ENCODE peak calls at places on chromosomes 12 and 14, in four cellular contexts. One of them, this sample, is unnamed.

GRCh38 chr12:111149299-111149698 is 219.6 kb downstream of the PHETA1 start:
- DNase-seq in GM12892: no peak
- DNase-seq in K562: peak; percentile 9
- DNase-seq in GM12878: no peak
- DNase-seq in this sample: no peak

GRCh38 chr14:37592288-37593274 is 2.5 kb downstream of the FOXA1 start:
- DNase-seq in GM12892: no peak
- DNase-seq in K562: no peak
- DNase-seq in GM12878: no peak
- DNase-seq in this sample: no peak

GRCh38 chr12:57722716-57723629 is 15.6 kb downstream of the AGAP2 start:
- DNase-seq in GM12892: no peak
- DNase-seq in K562: no peak
- DNase-seq in GM12878: no peak
- DNase-seq in this sample: peak; percentile 12

GRCh38 chr12:119681139-119681538 is 13.2 kb downstream of the PRKAB1 start:
- DNase-seq in GM12892: no peak
- DNase-seq in K562: no peak
- DNase-seq in GM12878: no peak
- DNase-seq in this sample: no peak

GRCh38 chr14:30143617-30144016 is 216.0 kb upstream of the PRKD1 start:
- DNase-seq in GM12892: no peak
- DNase-seq in K562: no peak
- DNase-seq in GM12878: no peak
- DNase-seq in this sample: no peak

GRCh38 chr14:49641697-49642129 is 6.7 kb upstream of the DNAAF2 start:
- DNase-seq in GM12892: no peak
- DNase-seq in K562: peak; percentile 13
- DNase-seq in GM12878: no peak
- DNase-seq in this sample: no peak

GRCh38 chr14:68781161-68782021 is 11.5 kb downstream of the ZFP36L1 start:
- DNase-seq in GM12892: no peak
- DNase-seq in K562: peak; percentile 77
- DNase-seq in GM12878: no peak
- DNase-seq in this sample: no peak

GRCh38 chr14:97116546-97116945 is 319.4 kb downstream of the VRK1 start:
- DNase-seq in GM12892: no peak
- DNase-seq in K562: no peak
- DNase-seq in GM12878: no peak
- DNase-seq in this sample: no peak

GRCh38 chr12:124740691-124741137 is 123.0 kb downstream of the SCARB1 start:
- DNase-seq in GM12892: no peak
- DNase-seq in K562: peak; percentile 39
- DNase-seq in GM12878: no peak
- DNase-seq in this sample: no peak

GRCh38 chr12:112686373-112686772 is 105.2 kb upstream of the RPH3A start:
- DNase-seq in GM12892: no peak
- DNase-seq in K562: no peak
- DNase-seq in GM12878: no peak
- DNase-seq in this sample: no peak

GRCh38 chr14:77181603-77182437 is at the start of gene TMEM63C:
- DNase-seq in GM12892: peak; percentile 53
- DNase-seq in K562: peak; percentile 5
- DNase-seq in GM12878: peak; percentile 21
- DNase-seq in this sample: peak; percentile 64

GRCh38 chr12:12877789-12878455 is 13.4 kb upstream of the GPRC5A start:
- DNase-seq in GM12892: no peak
- DNase-seq in K562: no peak
- DNase-seq in GM12878: no peak
- DNase-seq in this sample: no peak

GRCh38 chr12:12975322-12976077 is 23.5 kb upstream of the GPRC5D start:
- DNase-seq in GM12892: no peak
- DNase-seq in K562: peak; percentile 45
- DNase-seq in GM12878: no peak
- DNase-seq in this sample: no peak

GRCh38 chr14:77570706-77571293 is 45.6 kb downstream of the SPTLC2 start:
- DNase-seq in GM12892: no peak
- DNase-seq in K562: no peak
- DNase-seq in GM12878: no peak
- DNase-seq in this sample: no peak

GRCh38 chr14:100531591-100532121 is 55.6 kb downstream of the BEGAIN start:
- DNase-seq in GM12892: peak; percentile 5
- DNase-seq in K562: no peak
- DNase-seq in GM12878: no peak
- DNase-seq in this sample: no peak

GRCh38 chr14:104507443-104507842 is 72.1 kb upstream of the C14orf180 start:
- DNase-seq in GM12892: no peak
- DNase-seq in K562: no peak
- DNase-seq in GM12878: no peak
- DNase-seq in this sample: no peak

GRCh38 chr14:101755591-101756324 is 5.8 kb upstream of the PPP2R5C start:
- DNase-seq in GM12892: no peak
- DNase-seq in K562: no peak
- DNase-seq in GM12878: no peak
- DNase-seq in this sample: no peak

GRCh38 chr12:120231316-120232011 is 30.6 kb upstream of the RPLP0 start:
- DNase-seq in GM12892: no peak
- DNase-seq in K562: peak; percentile 91
- DNase-seq in GM12878: no peak
- DNase-seq in this sample: no peak

GRCh38 chr12:91331371-91331770 is 148.8 kb upstream of the DCN start:
- DNase-seq in GM12892: no peak
- DNase-seq in K562: no peak
- DNase-seq in GM12878: no peak
- DNase-seq in this sample: no peak

GRCh38 chr12:27462851-27463250 is 16.3 kb downstream of the SMCO2 start:
- DNase-seq in GM12892: no peak
- DNase-seq in K562: no peak
- DNase-seq in GM12878: no peak
- DNase-seq in this sample: no peak

GRCh38 chr12:90399317-90399716 is 555.7 kb downstream of the CCER1 start:
- DNase-seq in GM12892: no peak
- DNase-seq in K562: no peak
- DNase-seq in GM12878: no peak
- DNase-seq in this sample: no peak

GRCh38 chr14:53062856-53063255 is 90.3 kb downstream of the DDHD1 start:
- DNase-seq in GM12892: no peak
- DNase-seq in K562: no peak
- DNase-seq in GM12878: no peak
- DNase-seq in this sample: no peak

GRCh38 chr14:53306267-53306721 is 153.2 kb upstream of the DDHD1 start:
- DNase-seq in GM12892: peak; percentile 10
- DNase-seq in K562: peak; percentile 30
- DNase-seq in GM12878: no peak
- DNase-seq in this sample: no peak

GRCh38 chr12:121295746-121296617 is 527 bp downstream of the CAMKK2 start:
- DNase-seq in GM12892: no peak
- DNase-seq in K562: peak; percentile 47
- DNase-seq in GM12878: no peak
- DNase-seq in this sample: no peak

GRCh38 chr12:68976304-68976915 is 43.4 kb upstream of the CPM start:
- DNase-seq in GM12892: no peak
- DNase-seq in K562: no peak
- DNase-seq in GM12878: no peak
- DNase-seq in this sample: no peak

GRCh38 chr12:73950506-73950905 is 587.1 kb upstream of the ATXN7L3B start:
- DNase-seq in GM12892: no peak
- DNase-seq in K562: no peak
- DNase-seq in GM12878: no peak
- DNase-seq in this sample: no peak

GRCh38 chr12:76026643-76027063 is 4.9 kb downstream of the PHLDA1 start:
- DNase-seq in GM12892: no peak
- DNase-seq in K562: no peak
- DNase-seq in GM12878: no peak
- DNase-seq in this sample: no peak

GRCh38 chr14:24734917-24735500 is 101.0 kb upstream of the GZMB start:
- DNase-seq in GM12892: no peak
- DNase-seq in K562: peak; percentile 64
- DNase-seq in GM12878: no peak
- DNase-seq in this sample: no peak

DNA sequence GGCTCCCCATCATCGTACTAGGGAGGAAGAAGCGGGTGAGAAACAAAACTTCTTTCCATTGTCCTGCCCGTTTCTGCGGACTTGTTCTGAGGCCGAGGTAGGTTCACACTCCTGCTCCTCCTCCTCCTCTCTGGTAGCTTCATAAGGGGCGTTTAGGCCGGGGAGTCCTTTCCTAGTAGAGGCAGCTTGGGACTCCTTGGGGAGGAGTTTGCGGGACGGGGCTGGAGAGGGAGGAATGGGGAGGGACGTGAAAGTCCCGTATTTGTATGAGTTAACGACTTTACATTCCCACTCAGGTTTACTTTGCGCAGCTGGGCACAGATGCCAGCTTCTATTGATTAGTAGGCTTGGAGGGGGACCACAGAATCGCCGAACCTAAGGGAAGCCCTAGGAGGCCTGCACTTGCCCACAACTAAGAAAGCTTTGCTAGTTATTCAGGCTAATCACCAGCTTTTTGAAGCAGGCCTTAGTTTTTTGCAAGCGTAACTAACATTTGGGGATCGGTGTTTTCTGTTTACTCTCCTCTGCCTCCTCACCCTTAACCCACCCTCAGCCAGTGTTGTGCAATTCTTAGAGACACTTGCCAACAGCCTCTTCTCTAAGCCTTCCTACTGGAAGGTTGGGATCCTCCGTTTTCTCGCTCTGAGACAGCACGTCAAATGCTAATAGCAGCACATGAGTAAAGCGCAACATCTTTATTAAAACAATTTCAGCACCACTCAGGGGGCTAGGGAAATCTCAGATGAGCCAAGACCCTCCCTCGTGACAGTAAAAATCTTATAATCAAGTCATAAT is 499 bp downstream of the RNASE4 start:
- DNase-seq in GM12892: no peak
- DNase-seq in K562: peak; percentile 19
- DNase-seq in GM12878: no peak
- DNase-seq in this sample: no peak
- TF ChIP-seq TAF1 in GM12892: no peak
- TF ChIP-seq TAF1 in K562: no peak
- TF ChIP-seq TAF1 in GM12878: no peak
- TF ChIP-seq TAF1 in this sample: no peak

GRCh38 chr12:49346659-49347306 is at the start of gene DNAJC22:
- DNase-seq in GM12892: no peak
- DNase-seq in K562: peak; percentile 75
- DNase-seq in GM12878: no peak
- DNase-seq in this sample: no peak

GRCh38 chr12:49348781-49349180 is 2.1 kb downstream of the DNAJC22 start:
- DNase-seq in GM12892: no peak
- DNase-seq in K562: no peak
- DNase-seq in GM12878: no peak
- DNase-seq in this sample: no peak

GRCh38 chr12:49345840-49346658 is 639 bp upstream of the DNAJC22 start:
- DNase-seq in GM12892: no peak
- DNase-seq in K562: no peak
- DNase-seq in GM12878: no peak
- DNase-seq in this sample: no peak

GRCh38 chr12:49349266-49349665 is 2.6 kb downstream of the DNAJC22 start:
- DNase-seq in GM12892: no peak
- DNase-seq in K562: no peak
- DNase-seq in GM12878: no peak
- DNase-seq in this sample: no peak

DNA sequence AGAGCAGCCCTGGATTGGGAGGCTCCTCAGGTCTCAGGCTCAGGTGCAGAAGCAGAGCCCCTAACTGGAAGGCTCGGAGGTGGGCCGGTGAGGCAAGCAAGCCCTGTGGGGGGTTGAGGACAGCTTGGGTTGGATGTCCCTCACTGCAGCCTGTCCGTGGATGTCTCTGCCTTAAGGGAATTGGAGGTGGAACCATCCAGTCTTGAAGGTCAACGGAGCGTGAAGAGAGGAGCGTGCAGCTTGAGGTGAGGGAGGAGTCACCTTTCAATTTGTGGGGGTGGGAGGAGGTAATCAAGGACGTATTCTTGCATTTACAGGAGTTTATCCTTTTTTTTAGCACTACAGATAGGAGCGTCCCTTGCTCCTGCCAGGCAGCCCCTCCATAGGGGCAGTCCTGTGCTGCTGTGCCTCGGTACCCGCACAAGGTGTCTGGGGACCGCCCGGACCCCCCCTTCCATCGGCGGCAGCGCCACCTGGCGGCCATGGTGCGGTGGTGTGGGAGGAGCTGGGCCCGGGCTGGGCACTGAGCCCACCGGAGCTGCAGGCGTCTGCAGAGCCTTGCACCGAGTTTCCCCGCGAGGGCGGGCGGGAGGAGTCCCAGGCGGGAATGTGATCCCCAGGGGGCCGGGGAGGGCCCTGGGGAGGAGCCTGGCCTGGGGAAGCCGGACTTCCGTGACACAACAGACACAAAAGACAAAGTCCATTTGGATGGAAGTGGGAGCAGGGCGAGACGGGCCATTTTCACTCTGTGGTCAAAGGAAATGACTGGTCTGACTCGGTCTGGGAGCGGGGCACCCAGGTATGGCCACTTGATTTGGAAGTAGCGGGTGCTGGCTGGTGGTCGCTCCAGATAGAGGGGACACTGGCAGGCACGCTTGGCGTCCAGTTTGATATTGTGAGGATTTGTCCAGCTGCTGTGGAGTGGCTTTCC is 884 bp downstream of the DNAJC22 start:
- DNase-seq in GM12892: peak; percentile 94
- DNase-seq in K562: peak; percentile 77
- DNase-seq in GM12878: no peak
- DNase-seq in this sample: peak; percentile 91
- TF ChIP-seq POLR2A in GM12892: no peak
- TF ChIP-seq POLR2A in K562: no peak
- TF ChIP-seq POLR2A in GM12878: no peak
- TF ChIP-seq POLR2A in this sample: no peak

GRCh38 chr12:24889403-24889802 is 59.5 kb downstream of the BCAT1 start:
- DNase-seq in GM12892: no peak
- DNase-seq in K562: no peak
- DNase-seq in GM12878: no peak
- DNase-seq in this sample: no peak
- TF ChIP-seq TAF1 in GM12892: no peak
- TF ChIP-seq TAF1 in K562: no peak
- TF ChIP-seq TAF1 in GM12878: no peak
- TF ChIP-seq TAF1 in this sample: no peak

GRCh38 chr12:65740873-65741600 is 83.2 kb upstream of the HMGA2 start:
- DNase-seq in GM12892: peak; percentile 42
- DNase-seq in K562: peak; percentile 72
- DNase-seq in GM12878: no peak
- DNase-seq in this sample: peak; percentile 65
- TF ChIP-seq POLR2A in GM12892: no peak
- TF ChIP-seq POLR2A in K562: peak; percentile 55
- TF ChIP-seq POLR2A in GM12878: no peak
- TF ChIP-seq POLR2A in this sample: no peak

GRCh38 chr12:66187822-66188221 is 1.2 kb upstream of the IRAK3 start:
- DNase-seq in GM12892: no peak
- DNase-seq in K562: no peak
- DNase-seq in GM12878: no peak
- DNase-seq in this sample: no peak

GRCh38 chr12:66191547-66192126 is 2.6 kb downstream of the IRAK3 start:
- DNase-seq in GM12892: no peak
- DNase-seq in K562: no peak
- DNase-seq in GM12878: no peak
- DNase-seq in this sample: no peak

GRCh38 chr12:66188584-66189475 is at the start of gene IRAK3:
- DNase-seq in GM12892: peak; percentile 36
- DNase-seq in K562: no peak
- DNase-seq in GM12878: no peak
- DNase-seq in this sample: peak; percentile 52

GRCh38 chr12:66190519-66191406 is 1.7 kb downstream of the IRAK3 start:
- DNase-seq in GM12892: no peak
- DNase-seq in K562: no peak
- DNase-seq in GM12878: no peak
- DNase-seq in this sample: no peak

GRCh38 chr12:66189476-66189823 is 436 bp downstream of the IRAK3 start:
- DNase-seq in GM12892: no peak
- DNase-seq in K562: no peak
- DNase-seq in GM12878: no peak
- DNase-seq in this sample: no peak
- TF ChIP-seq TAF1 in GM12892: no peak
- TF ChIP-seq TAF1 in K562: no peak
- TF ChIP-seq TAF1 in GM12878: no peak
- TF ChIP-seq TAF1 in this sample: no peak

This sample was measured in GM12891.